ENCODE peak calls at places on chromosome 2, in eight cellular contexts. L is stimulated activated CD4-positive, alpha-beta T cell treated with anti-CD3 and anti-CD28 coated beads, Interleukin-12 subunit alpha, Interleukin-12 subunit beta, amount 100 ng/mL, for 4 hours; D is iPS-NIHi11; G is HTR-8/SVneo; Q is B cell; Z is H54; K is type B pancreatic cell; W is stimulated activated naive B cell treated with anti-CD40 and anti-IgM and Interleukin-4, amounts not matched to agents 10 μg/mL and 1 μg/mL and 100 μg/mL, for 72 hours. H is an unnamed sample.

GRCh38 chr2:236321430-236321829 is 57.2 kb upstream of the ASB18 start:
- DNase-seq in D (no peak), W (no peak), Q (no peak), K (no peak), L (no peak), Z (no peak), G (no peak), H (no peak)

GRCh38 chr2:94759211-94759610 is 112.0 kb upstream of the TEKT4 start:
- DNase-seq in D (peak; percentile 17), W (no peak), L (no peak), G (peak; percentile 11), K (no peak), Z (no peak), Q (no peak), H (peak; percentile 23)

GRCh38 chr2:26696352-26696816 is 3.9 kb downstream of the KCNK3 start:
- DNase-seq in W (no peak), G (peak; percentile 83), Z (peak; percentile 99), D (peak; percentile 49), L (no peak), K (no peak), Q (no peak), H (peak; percentile 88)

GRCh38 chr2:228378696-228379425 is 197.4 kb upstream of the SPHKAP start:
- DNase-seq in G (no peak), L (no peak), W (no peak), K (no peak), Z (no peak), Q (no peak), D (no peak), H (no peak)

GRCh38 chr2:207867075-207867474 is 97.4 kb upstream of the FZD5 start:
- DNase-seq in D (no peak), Q (no peak), W (no peak), K (no peak), L (no peak), G (no peak), Z (no peak), H (no peak)

GRCh38 chr2:30422437-30422805 is 24.6 kb upstream of the LCLAT1 start:
- DNase-seq in W (peak; percentile 69), Z (no peak), G (no peak), K (no peak), Q (peak; percentile 61), L (peak; percentile 66), D (no peak), H (peak; percentile 37)

GRCh38 chr2:112962308-112963175 is 15.3 kb upstream of the IL36G start:
- DNase-seq in K (no peak), D (no peak), Q (no peak), W (no peak), G (no peak), Z (no peak), L (no peak), H (no peak)

GRCh38 chr2:217107480-217107879 is 247.6 kb upstream of the TNP1 start:
- DNase-seq in Z (no peak), Q (no peak), K (no peak), L (no peak), G (no peak), W (no peak), D (no peak), H (no peak)

GRCh38 chr2:10389596-10389995 is 58.5 kb downstream of the ODC1 start:
- DNase-seq in W (no peak), Q (no peak), K (no peak), Z (no peak), L (no peak), G (no peak), D (no peak), H (no peak)

GRCh38 chr2:28142403-28142802 is 250.3 kb upstream of the FOSL2 start:
- DNase-seq in Q (no peak), G (no peak), D (no peak), W (no peak), Z (no peak), L (no peak), K (no peak), H (no peak)

H was measured in HCT116.